ENCODE peak calls at places on chromosome 16, in nine cellular contexts. T is esophagus squamous epithelium, G is adrenal gland, N is transverse colon, R is spleen, K is A549, A is IMR-90, H is GM12878, V is testis. D is an unnamed sample.

GRCh38 chr16:49890876-49891275 is 35.0 kb upstream of the ZNF423 start:
- DNase-seq in T (no peak), G (no peak), R (no peak), N (peak; percentile 72), A (no peak), H (no peak), K (peak; percentile 15), V (peak; percentile 32), D (no peak)

GRCh38 chr16:3960049-3960809 is 79.7 kb upstream of the CREBBP start:
- DNase-seq in T (no peak), H (no peak), A (no peak), R (no peak), V (no peak), K (no peak), N (no peak), G (no peak), D (no peak)

GRCh38 chr16:11076259-11077018 is 132.1 kb downstream of the CLEC16A start:
- DNase-seq in H (peak; percentile 79), R (no peak), N (no peak), K (no peak), T (no peak), A (peak; percentile 44), G (no peak), V (no peak), D (no peak)

GRCh38 chr16:65543781-65544740 is 422.2 kb upstream of the CDH11 start:
- DNase-seq in K (no peak), H (no peak), R (no peak), T (no peak), A (no peak), N (no peak), V (no peak), G (no peak), D (no peak)

GRCh38 chr16:58022601-58023371 is 2.8 kb upstream of the MMP15 start:
- DNase-seq in N (peak; percentile 71), V (peak; percentile 87), H (no peak), K (no peak), R (peak; percentile 70), G (peak; percentile 91), T (no peak), A (peak; percentile 68), D (peak; percentile 87)

GRCh38 chr16:46607529-46607928 is 13.7 kb downstream of the SHCBP1 start:
- DNase-seq in T (no peak), N (no peak), R (no peak), V (no peak), K (peak; percentile 57), G (no peak), A (peak; percentile 76), H (no peak), D (no peak)

GRCh38 chr16:48607056-48607825 is 2.7 kb downstream of the N4BP1 start:
- DNase-seq in H (no peak), V (no peak), N (peak; percentile 66), A (peak; percentile 67), R (no peak), K (peak; percentile 37), G (no peak), T (no peak), D (peak; percentile 76)

GRCh38 chr16:66420396-66420795 is 6.7 kb upstream of the BEAN1 start:
- DNase-seq in G (no peak), N (no peak), H (no peak), K (no peak), V (no peak), A (peak; percentile 50), T (no peak), R (no peak), D (no peak)

DNA sequence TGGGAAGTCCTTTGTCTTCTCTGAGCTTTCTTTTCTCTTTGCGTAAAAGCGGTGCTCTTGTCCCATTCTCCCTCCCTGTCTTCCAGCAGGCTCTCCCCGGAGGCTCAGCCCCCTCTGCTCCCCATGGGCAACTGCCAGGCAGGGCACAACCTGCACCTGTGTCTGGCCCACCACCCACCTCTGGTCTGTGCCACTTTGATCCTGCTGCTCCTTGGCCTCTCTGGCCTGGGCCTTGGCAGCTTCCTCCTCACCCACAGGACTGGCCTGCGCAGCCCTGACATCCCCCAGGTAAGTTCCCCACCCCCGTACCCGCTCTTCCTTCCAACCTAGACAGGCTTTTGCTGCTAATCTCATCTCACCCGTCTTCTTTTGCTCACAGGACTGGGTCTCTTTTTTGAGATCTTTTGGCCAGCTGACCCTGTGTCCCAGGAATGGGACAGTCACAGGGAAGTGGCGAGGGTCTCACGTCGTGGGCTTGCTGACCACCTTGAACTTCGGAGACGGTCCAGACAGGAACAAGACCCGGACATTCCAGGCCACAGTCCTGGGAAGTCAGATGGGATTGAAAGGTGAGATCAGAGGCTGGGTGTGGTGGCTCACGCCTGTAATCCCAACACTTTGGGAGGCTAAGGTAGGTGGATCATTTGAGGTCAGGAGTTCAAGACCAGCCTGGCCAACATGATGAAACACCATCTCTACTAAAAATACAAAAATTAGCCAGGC is 1.3 kb downstream of the TMEM219 start:
- DNase-seq in V (no peak), G (no peak), A (no peak), N (no peak), T (no peak), K (no peak), H (no peak), R (no peak), D (no peak)
- H3K4me3 ChIP-seq in V (peak overlapping the region; percentile 81), G (no peak overlapping the region), A (peak overlapping the region; percentile 55), N (peak overlapping the region; percentile 83), T (peak overlapping the region; percentile 85), K (peak overlapping the region; percentile 74), H (peak overlapping the region; percentile 82), R (peak overlapping the region; percentile 52), D (peak overlapping the region; percentile 66)

GRCh38 chr16:88767546-88767945 is 17.5 kb downstream of the PIEZO1 start:
- DNase-seq in V (no peak), H (no peak), K (no peak), A (no peak), G (no peak), N (no peak), T (no peak), R (no peak), D (no peak)

GRCh38 chr16:88769617-88770458 is 15.2 kb downstream of the PIEZO1 start:
- DNase-seq in V (no peak), A (no peak), G (no peak), N (peak; percentile 61), R (no peak), K (peak; percentile 54), H (no peak), T (no peak), D (no peak)

GRCh38 chr16:88766975-88767374 is 18.0 kb downstream of the PIEZO1 start:
- DNase-seq in N (no peak), R (no peak), A (no peak), K (no peak), G (no peak), V (no peak), H (no peak), T (no peak), D (no peak)

GRCh38 chr16:88770459-88771293 is 14.3 kb downstream of the PIEZO1 start:
- DNase-seq in N (peak; percentile 75), T (no peak), A (peak; percentile 87), K (peak; percentile 45), R (peak; percentile 88), G (peak; percentile 57), V (no peak), H (no peak), D (peak; percentile 40)

DNA sequence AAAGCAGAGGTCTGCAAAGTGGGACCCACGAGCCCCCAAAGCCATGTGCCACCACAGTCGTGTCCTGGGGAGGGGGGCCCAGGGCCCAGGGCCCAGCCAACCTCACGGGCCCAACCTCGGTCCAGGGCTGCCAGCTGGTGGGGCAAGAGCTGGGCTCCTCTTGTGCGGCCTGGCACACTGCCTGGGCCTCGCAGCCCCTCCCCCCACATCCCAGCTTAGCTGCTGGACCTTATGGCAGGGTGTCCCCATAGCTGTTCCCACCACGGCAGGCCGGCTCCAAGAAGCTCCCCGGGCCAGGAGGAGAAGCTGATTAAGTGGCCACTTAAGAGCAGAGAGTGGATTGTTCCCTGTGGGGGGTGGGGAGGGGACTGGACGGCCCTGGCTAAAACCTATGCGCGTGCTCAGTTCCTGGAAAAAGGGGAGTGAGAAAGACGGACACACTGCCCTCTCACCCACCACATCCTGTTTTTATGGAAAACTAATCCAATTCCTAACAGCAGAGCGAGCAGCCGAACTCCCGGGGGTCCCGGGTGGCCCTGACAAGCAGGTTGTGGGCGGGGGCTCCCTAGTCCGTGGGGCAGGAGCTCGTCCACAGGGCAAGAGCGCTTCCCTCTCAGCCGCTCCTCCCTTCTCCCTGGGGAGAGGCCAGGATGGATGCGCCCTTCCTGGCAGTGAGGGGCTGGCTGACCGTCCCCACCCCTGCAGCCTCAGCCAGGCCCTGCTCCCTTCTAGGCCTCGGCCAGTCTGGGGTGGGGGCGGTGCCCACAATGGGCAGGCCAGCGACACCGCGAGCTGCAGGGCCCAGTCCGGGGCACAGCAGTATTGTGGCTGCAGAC is 16.8 kb downstream of the PIEZO1 start:
- DNase-seq in V (no peak), R (no peak), N (peak; percentile 60), H (no peak), G (peak; percentile 40), K (no peak), A (peak; percentile 57), T (no peak), D (no peak)
- H3K4me1 ChIP-seq in V (peaks cover 34% of the 10 kb centered on the region), R (peaks cover 62% of the 10 kb centered on the region), N (peaks cover 77% of the 10 kb centered on the region), H (peaks cover 28% of the 10 kb centered on the region), G (peaks cover 49% of the 10 kb centered on the region), K (peaks cover 60% of the 10 kb centered on the region), A (peaks cover 59% of the 10 kb centered on the region), T (peaks cover 65% of the 10 kb centered on the region), D (peaks cover 78% of the 10 kb centered on the region)

DNA sequence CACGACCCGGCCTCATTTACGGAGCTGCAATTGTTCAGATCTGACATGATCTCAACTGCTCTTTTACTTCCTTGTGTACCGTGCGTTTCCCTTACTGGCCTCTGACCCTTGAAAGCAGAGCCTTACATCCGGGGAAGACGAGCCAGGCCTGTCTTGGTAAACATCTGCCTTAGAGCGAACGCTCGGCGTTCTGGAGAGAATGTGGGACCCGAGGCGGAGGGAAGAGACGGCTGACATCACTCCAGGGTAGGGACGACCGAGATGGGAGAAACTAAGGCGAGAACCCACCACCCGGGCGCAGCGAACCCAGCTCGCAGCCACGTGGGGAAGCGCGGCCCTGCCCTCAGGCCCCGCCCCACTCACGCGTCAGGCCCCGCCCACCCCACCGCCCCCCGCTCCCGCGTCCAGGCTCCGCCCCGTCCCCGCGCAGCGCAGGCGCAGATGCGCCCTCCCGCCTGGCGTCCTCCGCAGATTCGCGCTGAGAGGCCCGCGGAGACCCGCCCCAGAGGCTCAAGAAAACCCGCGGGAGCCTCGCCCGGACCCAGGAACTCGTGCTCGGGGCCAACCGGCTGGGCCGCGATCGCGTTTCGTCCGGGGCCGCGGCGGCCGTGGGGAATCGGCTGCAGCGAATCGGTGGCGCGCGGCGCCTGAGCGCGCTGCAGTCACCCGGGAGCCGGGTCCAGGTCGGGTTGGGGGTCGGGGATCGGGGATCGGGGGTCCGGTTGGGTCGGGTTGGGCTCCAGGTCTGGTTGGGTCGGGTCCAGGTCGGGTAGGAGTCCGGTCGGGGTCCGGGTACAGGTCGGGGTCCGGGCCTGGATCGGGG is at the start of gene TELO2:
- DNase-seq in R (peak; percentile 95), K (peak; percentile 87), A (peak; percentile 70), H (no peak), V (peak; percentile 84), G (peak; percentile 83), T (no peak), N (peak; percentile 86), D (peak; percentile 84)
- TF ChIP-seq POLR2A in R (no peak), K (peak; percentile 38), A (no peak), H (peak; percentile 90), V (no peak), G (no peak), T (peak; percentile 36), N (peak; percentile 36), D (no peak)

GRCh38 chr16:20765732-20766131 is 1.9 kb downstream of the ACSM3 start:
- DNase-seq in R (no peak), A (no peak), T (no peak), G (no peak), N (no peak), V (no peak), K (no peak), H (no peak), D (no peak)

GRCh38 chr16:20761175-20761574 is 2.6 kb upstream of the ACSM3 start:
- DNase-seq in V (no peak), N (no peak), R (no peak), T (no peak), K (no peak), A (no peak), G (no peak), H (no peak), D (no peak)

GRCh38 chr16:20760346-20760745 is 3.5 kb upstream of the ACSM3 start:
- DNase-seq in R (no peak), A (no peak), G (no peak), N (no peak), H (no peak), V (no peak), T (no peak), K (no peak), D (no peak)

GRCh38 chr16:20763461-20764232 is at the start of gene ACSM3:
- DNase-seq in G (peak; percentile 72), H (peak; percentile 93), K (peak; percentile 92), N (peak; percentile 82), V (peak; percentile 69), R (peak; percentile 76), A (peak; percentile 76), T (no peak), D (peak; percentile 78)

DNA sequence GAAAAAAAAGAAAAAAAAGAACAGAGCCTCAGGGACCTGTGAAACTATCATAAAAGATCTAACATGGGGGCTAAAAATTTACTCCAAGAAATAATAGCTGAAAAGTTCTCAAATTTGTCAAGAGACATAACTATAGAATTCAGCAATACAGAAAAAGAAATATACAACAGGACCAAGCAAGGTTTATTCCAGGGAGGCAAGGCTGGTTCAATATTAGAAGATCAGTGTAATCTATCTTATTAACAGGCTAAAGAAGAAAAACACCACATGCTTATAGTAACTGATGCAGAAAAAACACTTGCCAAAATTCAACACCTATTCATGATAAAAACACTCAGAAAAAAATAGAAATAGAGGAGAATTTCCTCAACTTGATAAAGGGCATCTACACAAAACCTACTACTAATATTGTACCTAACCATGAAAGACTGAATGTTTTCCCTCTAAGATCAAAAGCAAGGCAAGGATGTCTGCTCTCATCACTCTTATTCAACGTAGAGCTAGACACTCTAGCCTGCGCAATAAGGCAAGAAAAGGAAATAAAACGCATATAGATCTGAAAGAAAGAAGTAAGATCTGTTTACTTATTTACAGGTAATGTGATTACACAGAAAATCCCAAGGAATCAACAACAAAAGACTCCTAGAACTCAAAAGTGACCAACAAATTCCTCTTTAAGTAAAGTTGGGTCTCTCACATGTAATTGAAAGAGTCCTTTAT is 1.2 kb upstream of the ACSM3 start:
- DNase-seq in A (no peak), N (no peak), K (no peak), G (no peak), H (no peak), T (no peak), V (no peak), R (no peak), D (no peak)
- H3K4me3 ChIP-seq in A (no peak overlapping the region), N (peak overlapping the region; percentile 51), K (no peak overlapping the region), G (no peak overlapping the region), H (peak overlapping the region; percentile 59), T (no peak overlapping the region), V (no peak overlapping the region), R (no peak overlapping the region), D (no peak overlapping the region)

D was measured in stomach.